ENCODE peak calls at places on chromosomes 4 and X, in five cellular contexts. W is hepatocyte, R is PC-3, J is neural progenitor cell, B is IMR-90. N is an unnamed sample.

GRCh38 chr4:110823251-110823650 is 200.4 kb upstream of the PITX2 start:
- DNase-seq in B (peak), R (no peak), J (no peak), W (no peak), N (peak)

GRCh38 chr4:81378398-81378797 is 93.3 kb downstream of the RASGEF1B start:
- DNase-seq in J (no peak), B (no peak), W (no peak), R (no peak), N (peak)

GRCh38 chrX:107880054-107880610 is 54.5 kb downstream of the MID2 start:
- DNase-seq in R (peak), J (no peak), B (no peak), W (no peak), N (no peak)

GRCh38 chrX:118751950-118752783 is 24.8 kb downstream of the IL13RA1 start:
- DNase-seq in J (no peak), B (no peak), W (no peak), R (no peak), N (no peak)

GRCh38 chrX:132532955-132533354 is 44.1 kb upstream of the MBNL3 start:
- DNase-seq in B (peak), W (no peak), R (peak), J (no peak), N (peak)

GRCh38 chrX:13235930-13236329 is 83.9 kb downstream of the ATXN3L start:
- DNase-seq in J (no peak), R (peak), B (no peak), W (no peak), N (no peak)

GRCh38 chr4:144518181-144518895 is 127.6 kb upstream of the HHIP start:
- DNase-seq in W (no peak), J (peak), R (no peak), B (peak), N (no peak)

GRCh38 chr4:155530290-155530689 is 136.4 kb upstream of the GUCY1A1 start:
- DNase-seq in W (no peak), J (no peak), R (peak), B (no peak), N (no peak)

GRCh38 chr4:89704651-89705395 is 132.1 kb downstream of the SNCA start:
- DNase-seq in B (no peak), W (no peak), J (no peak), R (no peak), N (no peak)

GRCh38 chr4:103415801-103416200 is 217.7 kb upstream of the CENPE start:
- DNase-seq in J (no peak), B (no peak), W (no peak), R (peak), N (no peak)

GRCh38 chr4:90824266-90825167 is 697.3 kb downstream of the CCSER1 start:
- DNase-seq in R (no peak), J (no peak), W (no peak), B (no peak), N (no peak)

GRCh38 chr4:73139245-73139644 is 69.7 kb upstream of the COX18 start:
- DNase-seq in R (no peak), J (no peak), B (no peak), W (no peak), N (no peak)

GRCh38 chr4:110005461-110006056 is 92.9 kb downstream of the EGF start:
- DNase-seq in J (peak), R (peak), B (peak), W (peak), N (peak)

GRCh38 chr4:89253306-89253705 is 54.3 kb downstream of the GPRIN3 start:
- DNase-seq in B (no peak), W (no peak), J (no peak), R (no peak), N (no peak)

GRCh38 chr4:113885291-113885690 is 94.2 kb downstream of the ARSJ start:
- DNase-seq in B (no peak), R (no peak), W (no peak), J (no peak), N (no peak)

GRCh38 chr4:38803833-38804653 is 548 bp downstream of the TLR1 start:
- DNase-seq in B (no peak), J (no peak), W (no peak), R (peak), N (no peak)

GRCh38 chrX:110418220-110418856 is 59.7 kb downstream of the RTL9 start:
- DNase-seq in R (peak), J (peak), B (peak), W (peak), N (peak)

GRCh38 chrX:30489323-30489722 is 88.2 kb downstream of the TASL start:
- DNase-seq in J (peak), R (peak), W (no peak), B (no peak), N (peak)

GRCh38 chrX:37314526-37314925 is 34.6 kb upstream of the PRRG1 start:
- DNase-seq in W (no peak), R (peak), J (no peak), B (peak), N (peak)

GRCh38 chr4:111662496-111662895 is 482.8 kb upstream of the FAM241A start:
- DNase-seq in J (no peak), R (no peak), W (no peak), B (no peak), N (no peak)

GRCh38 chr4:2390780-2391490 is 27.5 kb downstream of the ZFYVE28 start:
- DNase-seq in B (no peak), J (no peak), R (no peak), W (no peak), N (no peak)

GRCh38 chr4:151864068-151864467 is 103.3 kb upstream of the GATB start:
- DNase-seq in J (no peak), R (no peak), W (no peak), B (no peak), N (no peak)

GRCh38 chr4:30605616-30606015 is 114.6 kb upstream of the PCDH7 start:
- DNase-seq in R (no peak), W (no peak), B (no peak), J (no peak), N (no peak)
- H2AFZ ChIP-seq in R (no peak), W (no peak), B (no peak), J (peak), N (no peak)

GRCh38 chr4:94202769-94203168 is 4.9 kb upstream of the SMARCAD1 start:
- DNase-seq in R (no peak), B (no peak), W (no peak), J (no peak), N (no peak)

GRCh38 chr4:94208918-94209317 is 1.3 kb downstream of the SMARCAD1 start:
- DNase-seq in J (no peak), W (no peak), R (no peak), B (no peak), N (peak)

GRCh38 chr4:94208268-94208667 is 603 bp downstream of the SMARCAD1 start:
- DNase-seq in R (no peak), J (no peak), B (no peak), W (peak), N (peak)

GRCh38 chr4:94207469-94208224 is at the start of gene SMARCAD1:
- DNase-seq in W (peak), J (peak), B (peak), R (peak), N (peak)
- H2AFZ ChIP-seq in W (peak), J (peak), B (peak), R (peak), N (peak)

DNA sequence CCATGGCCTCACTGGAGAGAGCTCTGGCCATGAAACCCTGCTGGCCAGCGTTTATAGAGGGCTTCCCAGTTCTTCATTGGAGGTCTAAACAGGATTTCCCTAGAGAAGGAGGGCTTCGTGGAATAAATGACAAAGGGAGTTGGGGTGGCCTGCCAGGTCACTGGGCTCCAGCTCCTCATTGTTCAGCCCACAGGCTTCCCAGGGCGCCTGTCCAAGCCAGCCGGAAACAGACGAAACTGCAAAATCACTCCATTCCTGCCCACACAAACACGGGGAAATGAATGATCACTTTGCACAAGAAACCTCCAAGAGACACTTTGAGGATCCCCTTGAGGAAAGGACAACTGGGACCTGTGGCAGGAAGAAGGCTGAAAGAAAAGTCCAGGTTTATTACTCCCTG is 189.7 kb downstream of the TSPAN5 start:
- DNase-seq in R (no peak), J (peak), B (peak), W (no peak), N (peak)
- H2AFZ ChIP-seq in R (no peak), J (no peak), B (peak), W (no peak), N (peak)

DNA sequence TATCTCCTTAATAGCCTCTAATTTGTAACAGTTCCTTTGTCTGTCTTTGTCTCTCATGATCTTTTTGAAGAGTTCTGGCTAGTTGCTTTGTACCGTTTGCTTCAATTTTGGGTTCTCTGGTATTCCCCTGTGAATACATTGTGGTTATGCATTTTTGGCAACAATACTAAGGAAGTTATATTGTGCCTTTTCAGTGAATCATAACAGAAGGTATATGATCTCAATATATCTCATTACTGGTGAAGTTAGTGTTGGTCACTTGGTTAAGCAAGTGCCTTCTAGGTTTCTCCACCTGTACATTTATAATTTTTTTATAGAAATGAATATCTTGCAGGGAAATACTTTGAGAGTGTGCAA is 48.6 kb downstream of the DCLK2 start:
- DNase-seq in J (no peak), R (peak), W (no peak), B (peak), N (peak)
- H2AFZ ChIP-seq in J (no peak), R (peak), W (no peak), B (no peak), N (no peak)

GRCh38 chr4:107755841-107756356 is 35.9 kb upstream of the PAPSS1 start:
- DNase-seq in R (no peak), J (no peak), B (peak), W (no peak), N (no peak)
- H2AFZ ChIP-seq in R (no peak), J (no peak), B (no peak), W (no peak), N (no peak)

DNA sequence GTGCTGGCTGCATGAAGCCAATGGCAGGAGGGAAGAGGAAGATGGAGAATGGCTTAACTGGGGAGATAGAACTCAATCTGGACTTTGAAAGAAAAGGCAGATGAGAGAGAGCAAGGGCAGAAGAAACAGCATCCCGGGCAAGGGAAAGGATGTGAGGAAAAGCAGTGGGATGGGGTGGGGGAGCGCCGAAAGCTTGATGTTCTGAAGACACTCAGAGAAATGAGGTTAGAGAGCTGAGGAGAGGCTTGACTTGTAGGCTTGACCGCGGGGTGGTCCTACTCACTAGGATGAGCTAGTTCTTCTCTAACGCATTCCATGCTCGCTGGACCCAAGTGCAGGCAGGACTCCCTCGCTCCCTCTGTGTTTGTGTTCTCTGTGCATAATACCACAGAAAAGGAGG is 8.5 kb downstream of the LGI2 start:
- DNase-seq in B (no peak), W (no peak), R (no peak), J (no peak), N (no peak)
- H2AFZ ChIP-seq in B (no peak), W (no peak), R (no peak), J (no peak), N (no peak)

GRCh38 chr4:147539959-147540358 is 59.1 kb downstream of the EDNRA start:
- DNase-seq in W (no peak), B (no peak), J (no peak), R (no peak), N (peak)
- H2AFZ ChIP-seq in W (no peak), B (no peak), J (no peak), R (no peak), N (peak)

GRCh38 chr4:31291238-31291637 is 571.1 kb downstream of the PCDH7 start:
- DNase-seq in J (no peak), W (no peak), B (no peak), R (no peak), N (no peak)
- H2AFZ ChIP-seq in J (peak), W (no peak), B (no peak), R (no peak), N (no peak)

DNA sequence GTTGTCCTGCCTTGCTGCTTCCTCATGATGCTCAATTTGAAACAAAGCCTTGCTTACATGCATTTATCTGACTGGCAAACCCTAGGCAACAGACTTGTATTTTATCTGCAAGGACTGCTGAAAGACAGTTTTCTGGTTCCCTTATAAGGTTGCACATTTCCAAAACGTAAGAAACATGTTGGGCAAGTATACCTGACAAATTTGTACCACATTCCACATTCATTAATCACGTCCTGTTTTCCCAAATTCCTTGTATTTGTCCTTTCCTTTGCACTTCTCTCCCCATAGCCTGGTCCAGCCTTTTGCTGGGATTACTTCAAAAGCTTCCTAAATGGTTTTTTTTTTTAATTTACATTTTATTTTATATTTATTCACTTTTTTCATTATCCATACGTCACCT is 310.1 kb downstream of the PPP3CA start:
- DNase-seq in B (no peak), J (no peak), R (no peak), W (no peak), N (no peak)
- H2AFZ ChIP-seq in B (no peak), J (no peak), R (no peak), W (no peak), N (no peak)

DNA sequence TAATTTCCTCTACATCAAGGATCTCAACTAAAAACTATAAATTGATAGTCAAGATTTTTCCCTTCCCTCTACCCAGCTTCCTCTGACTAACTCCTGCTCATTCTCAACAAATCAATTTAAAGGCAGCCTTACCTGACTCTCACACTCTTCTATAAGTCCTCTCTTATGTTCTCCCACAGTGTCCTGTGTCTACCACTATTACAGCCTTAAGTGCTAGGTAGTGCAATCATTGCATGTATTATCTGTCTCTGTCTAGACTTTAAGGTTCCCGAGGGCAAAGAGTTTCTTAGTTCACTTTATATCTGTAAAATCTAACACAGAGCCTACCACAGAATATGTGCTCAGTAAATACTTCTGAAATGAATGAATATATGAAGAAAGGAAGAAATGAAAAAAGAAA is 123.7 kb downstream of the BTC start:
- DNase-seq in W (no peak), J (no peak), R (peak), B (no peak), N (no peak)
- H2AFZ ChIP-seq in W (no peak), J (no peak), R (peak), B (no peak), N (no peak)

N was measured in GM23248.